ENCODE peak calls at places on chromosomes 6 and 20, in five cellular contexts. R, Y, Q, P and V are unnamed samples.

GRCh38 chr6:73236147-73236750 is 11.0 kb upstream of the KHDC1L start:
- DNase-seq in Y (peak), Q (no peak), P (no peak), R (no peak), V (peak)

GRCh38 chr20:44401052-44401769 is 45.7 kb downstream of the HNF4A start:
- DNase-seq in Q (no peak), Y (no peak), R (peak), P (no peak), V (no peak)

GRCh38 chr6:40732878-40733277 is 145.7 kb upstream of the LRFN2 start:
- DNase-seq in Q (no peak), R (no peak), P (no peak), Y (peak), V (no peak)

GRCh38 chr6:33192671-33193602 is 670 bp upstream of the COL11A2 start:
- DNase-seq in R (no peak), Y (no peak), P (no peak), Q (no peak), V (no peak)

GRCh38 chr6:168138436-168138835 is 59.4 kb upstream of the FRMD1 start:
- DNase-seq in Y (no peak), R (no peak), P (no peak), Q (no peak), V (no peak)

GRCh38 chr6:52517502-52518278 is 59.2 kb downstream of the TRAM2 start:
- DNase-seq in Y (peak), P (peak), Q (no peak), R (peak), V (peak)

GRCh38 chr6:31586596-31586995 is 519 bp downstream of the LST1 start:
- DNase-seq in Y (no peak), R (no peak), P (no peak), Q (peak), V (no peak)

GRCh38 chr6:43129434-43130194 is 41.5 kb upstream of the SRF start:
- DNase-seq in Y (peak), P (peak), R (peak), Q (no peak), V (peak)

GRCh38 chr6:149862901-149863595 is 1.1 kb downstream of the LRP11 start:
- DNase-seq in P (peak), Q (no peak), Y (peak), R (peak), V (no peak)

GRCh38 chr6:75422024-75422639 is 71.5 kb downstream of the FILIP1 start:
- DNase-seq in Q (no peak), Y (peak), R (no peak), P (no peak), V (no peak)

GRCh38 chr20:16222859-16223411 is 350.3 kb downstream of the KIF16B start:
- DNase-seq in P (no peak), Q (no peak), Y (no peak), R (no peak), V (no peak)

GRCh38 chr6:4319992-4320683 is 184.8 kb upstream of the ECI2 start:
- DNase-seq in Q (no peak), P (no peak), Y (peak), R (peak), V (peak)

GRCh38 chr6:16388488-16388887 is 150.1 kb downstream of the GMPR start:
- DNase-seq in P (no peak), R (no peak), Y (peak), Q (no peak), V (no peak)

GRCh38 chr6:7769702-7770101 is 43.8 kb downstream of the BMP6 start:
- DNase-seq in P (no peak), R (no peak), Y (peak), Q (no peak), V (peak)

GRCh38 chr20:732727-733126 is 35.6 kb downstream of the SLC52A3 start:
- DNase-seq in P (no peak), Y (no peak), Q (no peak), R (no peak), V (no peak)

GRCh38 chr20:46681032-46681854 is 8.0 kb downstream of the TP53RK start:
- DNase-seq in Y (peak), Q (peak), P (peak), R (peak), V (peak)

GRCh38 chr20:12916699-12917098 is 92.1 kb upstream of the SPTLC3 start:
- DNase-seq in Y (no peak), P (no peak), Q (no peak), R (no peak), V (no peak)

GRCh38 chr6:73076211-73076610 is 149.1 kb downstream of the KHDC1L start:
- DNase-seq in Y (no peak), P (no peak), Q (no peak), R (no peak), V (no peak)

GRCh38 chr20:3887870-3888614 is 1.1 kb upstream of the PANK2 start:
- DNase-seq in R (peak), Q (no peak), P (no peak), Y (peak), V (no peak)

GRCh38 chr20:3405696-3406358 is 1.6 kb downstream of the DNAAF9 start:
- DNase-seq in R (no peak), Y (no peak), Q (no peak), P (no peak), V (no peak)

GRCh38 chr6:159758031-159759001 is 3.5 kb upstream of the ACAT2 start:
- DNase-seq in Y (no peak), Q (no peak), P (no peak), R (no peak), V (peak)

GRCh38 chr6:105263685-105264298 is 84.0 kb upstream of the POPDC3 start:
- DNase-seq in Y (no peak), R (no peak), Q (no peak), P (no peak), V (no peak)

GRCh38 chr6:96116674-96117073 is 100.9 kb downstream of the FUT9 start:
- DNase-seq in Y (no peak), P (peak), R (peak), Q (peak), V (no peak)

GRCh38 chr20:1673424-1673823 is 15.8 kb upstream of the SIRPG start:
- DNase-seq in R (no peak), P (no peak), Y (no peak), Q (no peak), V (no peak)

GRCh38 chr6:40779399-40779798 is 192.2 kb upstream of the LRFN2 start:
- DNase-seq in P (no peak), Y (peak), Q (no peak), R (no peak), V (peak)

GRCh38 chr20:10922941-10923340 is 249.1 kb upstream of the JAG1 start:
- DNase-seq in R (peak), P (no peak), Y (peak), Q (no peak), V (no peak)

GRCh38 chr6:63272397-63272796 is 47.4 kb downstream of the LGSN start:
- DNase-seq in Y (peak), Q (peak), R (peak), P (no peak), V (no peak)

GRCh38 chr20:62238569-62239277 is 402 bp downstream of the OSBPL2 start:
- DNase-seq in Y (no peak), Q (no peak), P (no peak), R (peak), V (no peak)

GRCh38 chr6:151663559-151663958 is 143.9 kb upstream of the ESR1 start:
- DNase-seq in Q (no peak), R (no peak), Y (no peak), P (no peak), V (no peak)

GRCh38 chr6:41672816-41673703 is 34.8 kb downstream of the MDFI start:
- DNase-seq in Q (no peak), P (no peak), R (no peak), Y (no peak), V (no peak)

GRCh38 chr6:13395272-13396237 is 67.2 kb upstream of the TBC1D7 start:
- DNase-seq in P (no peak), Q (peak), Y (peak), R (peak), V (no peak)

GRCh38 chr6:29403801-29404200 is 8.4 kb downstream of the OR12D2 start:
- DNase-seq in P (no peak), R (no peak), Y (no peak), Q (no peak), V (no peak)

GRCh38 chr6:113719056-113719455 is 138.1 kb upstream of the MARCKS start:
- DNase-seq in Q (no peak), Y (peak), R (peak), P (no peak), V (peak)

GRCh38 chr6:148446681-148447080 is 104.0 kb downstream of the SASH1 start:
- DNase-seq in P (no peak), Q (no peak), R (no peak), Y (no peak), V (no peak)

GRCh38 chr6:149332602-149333311 is 15.2 kb downstream of the TAB2 start:
- DNase-seq in P (no peak), Y (no peak), Q (no peak), R (no peak), V (no peak)

GRCh38 chr6:31567531-31568370 is 4.3 kb upstream of the LTA start:
- DNase-seq in R (no peak), P (no peak), Y (no peak), Q (no peak), V (no peak)

GRCh38 chr6:26576929-26577719 is 19.6 kb upstream of the ABT1 start:
- DNase-seq in Y (peak), P (peak), Q (no peak), R (peak), V (no peak)

GRCh38 chr6:160667854-160668481 is 3.9 kb upstream of the LPA start:
- DNase-seq in Y (no peak), Q (peak), R (peak), P (peak), V (peak)

GRCh38 chr20:23340524-23340923 is 10.1 kb upstream of the NXT1 start:
- DNase-seq in Y (peak), Q (peak), P (peak), R (peak), V (peak)